ENCODE peak calls at places on chromosome 7, in four cellular contexts. W, U, S and K are unnamed samples.
A peak's percentile ranks its signal among the peaks of the same experiment; 100 is the strongest.

GRCh38 chr7:136134503-136134902 is 157.3 kb upstream of the MTPN start:
- DNase-seq in U (no peak), S (no peak), W (no peak), K (no peak)

GRCh38 chr7:129610709-129611245 is 743 bp upstream of the NRF1 start:
- DNase-seq in S (no peak), U (no peak), W (no peak), K (no peak)

GRCh38 chr7:5824297-5824610 is 42.8 kb upstream of the RNF216 start:
- DNase-seq in S (no peak), U (no peak), W (no peak), K (no peak)

GRCh38 chr7:80392229-80393169 is 119.4 kb downstream of the GNAT3 start:
- DNase-seq in U (peak; percentile 7), W (no peak), S (peak; percentile 17), K (no peak)

GRCh38 chr7:136953386-136953785 is 84.9 kb downstream of the CHRM2 start:
- DNase-seq in U (no peak), S (no peak), W (no peak), K (no peak)

GRCh38 chr7:74579800-74580685 is 77.5 kb upstream of the GTF2I start:
- DNase-seq in U (no peak), S (peak; percentile 94), W (no peak), K (no peak)

GRCh38 chr7:73433924-73434700 is 534 bp downstream of the FZD9 start:
- DNase-seq in U (no peak), S (no peak), W (peak; percentile 36), K (no peak)

GRCh38 chr7:51009716-51010496 is 227.2 kb upstream of the GRB10 start:
- DNase-seq in W (no peak), U (no peak), S (peak; percentile 5), K (no peak)

GRCh38 chr7:46764100-46764941 is 817.6 kb downstream of the TNS3 start:
- DNase-seq in U (peak; percentile 95), W (no peak), S (no peak), K (no peak)

GRCh38 chr7:74023037-74023436 is 4.9 kb upstream of the ELN start:
- DNase-seq in W (no peak), S (peak; percentile 15), U (no peak), K (peak; percentile 51)

GRCh38 chr7:158065340-158065739 is 522.3 kb downstream of the PTPRN2 start:
- DNase-seq in W (no peak), S (no peak), U (no peak), K (no peak)

GRCh38 chr7:139591550-139592195 is 68.2 kb downstream of the CLEC2L start:
- DNase-seq in S (no peak), W (no peak), U (no peak), K (no peak)

GRCh38 chr7:149884541-149884940 is 10.8 kb downstream of the ATP6V0E2 start:
- DNase-seq in S (no peak), U (no peak), W (no peak), K (no peak)

GRCh38 chr7:38178695-38179344 is 775 bp downstream of the STARD3NL start:
- DNase-seq in U (no peak), S (no peak), W (no peak), K (no peak)

GRCh38 chr7:2231992-2232765 is 566 bp downstream of the MAD1L1 start:
- DNase-seq in W (no peak), S (peak; percentile 47), U (no peak), K (no peak)

GRCh38 chr7:65800890-65801341 is 72.0 kb upstream of the VKORC1L1 start:
- DNase-seq in S (no peak), U (no peak), W (no peak), K (no peak)

GRCh38 chr7:138023618-138024333 is 21.9 kb upstream of the CREB3L2 start:
- DNase-seq in W (no peak), S (no peak), U (no peak), K (no peak)

GRCh38 chr7:11492307-11492706 is 339.7 kb downstream of the THSD7A start:
- DNase-seq in U (no peak), S (no peak), W (no peak), K (no peak)

GRCh38 chr7:51013218-51013786 is 230.6 kb upstream of the GRB10 start:
- DNase-seq in W (no peak), S (no peak), U (no peak), K (no peak)

GRCh38 chr7:128020161-128020560 is 11.1 kb downstream of the LRRC4 start:
- DNase-seq in S (peak; percentile 35), U (peak; percentile 31), W (no peak), K (peak; percentile 77)

GRCh38 chr7:101410743-101411476 is 48.2 kb downstream of the COL26A1 start:
- DNase-seq in W (peak; percentile 83), S (peak; percentile 41), U (peak; percentile 27), K (peak; percentile 56)

GRCh38 chr7:54773472-54774399 is 14.7 kb upstream of the SEC61G start:
- DNase-seq in S (peak; percentile 73), U (peak; percentile 91), W (peak; percentile 81), K (peak; percentile 67)

GRCh38 chr7:110877086-110877485 is 213.8 kb upstream of the LRRN3 start:
- DNase-seq in S (no peak), U (no peak), W (no peak), K (no peak)

GRCh38 chr7:6160191-6160623 is 112.2 kb downstream of the CYTH3 start:
- DNase-seq in U (no peak), W (no peak), S (no peak), K (no peak)

GRCh38 chr7:11818281-11818680 is 13.7 kb downstream of the THSD7A start:
- DNase-seq in S (no peak), W (no peak), U (no peak), K (no peak)

GRCh38 chr7:98760201-98760651 is 109.6 kb downstream of the TMEM130 start:
- DNase-seq in W (no peak), U (no peak), S (no peak), K (no peak)

GRCh38 chr7:2109936-2110585 is 122.7 kb downstream of the MAD1L1 start:
- DNase-seq in U (peak; percentile 94), W (no peak), S (peak; percentile 70), K (peak; percentile 84)

GRCh38 chr7:145539910-145540309 is 576.7 kb upstream of the CNTNAP2 start:
- DNase-seq in U (no peak), S (no peak), W (no peak), K (no peak)

GRCh38 chr7:88548399-88548798 is 211.1 kb upstream of the ZNF804B start:
- DNase-seq in U (no peak), W (no peak), S (no peak), K (no peak)

GRCh38 chr7:11228515-11228914 is 254.8 kb downstream of the PHF14 start:
- DNase-seq in W (no peak), U (no peak), S (no peak), K (no peak)

GRCh38 chr7:158057446-158057845 is 530.2 kb downstream of the PTPRN2 start:
- DNase-seq in S (no peak), W (no peak), U (no peak), K (no peak)

GRCh38 chr7:47557986-47558670 is 23.8 kb downstream of the TNS3 start:
- DNase-seq in S (no peak), W (no peak), U (peak; percentile 46), K (no peak)

GRCh38 chr7:46396501-46396900 is 475.4 kb upstream of the IGFBP3 start:
- DNase-seq in W (no peak), S (no peak), U (no peak), K (no peak)

GRCh38 chr7:142894886-142895593 is 9.5 kb upstream of the TRPV6 start:
- DNase-seq in W (no peak), S (no peak), U (no peak), K (no peak)

GRCh38 chr7:156962145-156962544 is 12.6 kb downstream of the NOM1 start:
- DNase-seq in U (no peak), W (no peak), S (no peak), K (no peak)

DNA sequence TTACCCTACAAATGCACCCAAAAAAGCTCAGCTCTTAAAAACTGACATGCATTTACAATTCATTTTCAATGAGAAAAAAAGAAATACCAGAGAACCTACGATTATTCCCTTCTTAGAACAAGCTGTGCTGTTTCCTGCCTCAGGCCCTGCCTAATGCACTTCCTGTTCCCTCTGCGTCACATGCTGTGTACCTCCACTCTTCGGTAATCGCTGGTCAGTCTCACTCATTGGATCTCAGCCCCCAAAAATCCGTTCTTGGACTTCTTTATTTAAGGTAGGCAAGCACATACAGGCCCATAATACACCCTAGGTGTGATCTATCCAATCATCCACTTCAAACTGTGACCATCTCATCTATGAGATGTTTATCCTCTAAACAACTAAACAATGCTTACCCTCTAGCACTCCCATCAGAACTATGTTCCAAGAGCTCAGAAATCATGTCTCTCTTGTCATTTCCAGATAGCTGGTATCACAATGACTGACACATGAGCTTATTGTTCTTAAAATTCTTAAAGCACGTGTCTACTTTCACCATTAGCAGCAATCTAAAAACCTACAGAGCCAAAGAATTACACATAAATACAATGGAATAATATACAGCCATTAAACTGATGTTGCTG is 83.9 kb downstream of the CADPS2 start:
- DNase-seq in W (no peak), S (no peak), U (no peak), K (no peak)
- TF ChIP-seq FOSL1 in W (no peak), S (no peak), U (no peak), K (no peak)

DNA sequence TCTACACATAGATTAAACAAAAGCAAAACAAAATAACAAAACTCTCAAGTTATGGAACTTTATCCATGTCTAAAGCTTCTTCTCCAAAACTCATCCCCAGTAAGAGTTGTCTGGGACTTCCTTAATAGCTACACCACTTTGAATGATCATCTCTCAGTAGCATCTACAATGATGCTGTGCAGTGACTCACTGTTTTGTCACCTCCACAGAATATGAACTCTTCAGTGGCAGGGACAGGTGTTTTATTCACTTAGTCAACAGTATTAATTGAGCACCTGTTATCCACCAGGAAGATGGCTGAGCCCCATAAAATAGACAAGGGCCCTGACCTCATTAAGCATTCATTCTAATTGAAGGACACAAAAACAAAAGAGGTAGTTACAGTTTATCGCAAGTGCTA is 350.7 kb downstream of the ELMO1 start:
- DNase-seq in S (no peak), W (no peak), U (no peak), K (no peak)
- TF ChIP-seq FOSL1 in S (no peak), W (no peak), U (no peak), K (no peak)

DNA sequence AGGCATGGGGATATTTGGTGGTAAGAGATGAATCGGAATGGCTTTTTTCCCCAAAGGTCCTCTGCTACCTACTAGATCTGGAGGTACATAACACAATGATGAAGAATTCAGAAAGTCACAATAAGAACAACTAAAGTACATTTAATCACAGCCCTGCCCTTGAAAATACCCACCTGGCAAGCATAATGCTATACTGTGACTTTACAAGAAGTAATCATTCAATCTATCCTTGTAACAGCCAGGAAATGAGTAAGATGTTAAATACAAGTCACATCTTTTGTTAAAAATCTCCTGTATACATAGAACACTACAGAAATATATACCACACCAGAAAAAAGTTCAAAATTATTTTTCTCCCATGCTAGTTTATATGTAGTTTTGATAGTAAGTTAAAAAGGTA is 108.3 kb upstream of the ABCB5 start:
- DNase-seq in U (no peak), S (no peak), W (no peak), K (no peak)
- TF ChIP-seq FOSL1 in U (no peak), S (no peak), W (no peak), K (no peak)

GRCh38 chr7:93873998-93874574 is 16.5 kb downstream of the TFPI2 start:
- DNase-seq in U (no peak), W (no peak), S (no peak), K (no peak)
- TF ChIP-seq FOSL1 in U (no peak), W (no peak), S (no peak), K (no peak)